ENCODE peak calls at places on chromosomes 13 and 19, in six cellular contexts. One of them, this sample, is unnamed.

GRCh38 chr19:28386080-28386869 is 826.7 kb downstream of the UQCRFS1 start:
- DNase-seq in mesendoderm: no peak
- DNase-seq in IMR-90: no peak
- DNase-seq in H9: no peak
- DNase-seq in mesenchymal stem cell: no peak
- DNase-seq in H1: no peak
- DNase-seq in this sample: no peak

GRCh38 chr19:44430956-44431355 is 17.3 kb downstream of the ZNF229 start:
- DNase-seq in mesendoderm: no peak
- DNase-seq in mesenchymal stem cell: no peak
- DNase-seq in IMR-90: peak; percentile 41
- DNase-seq in H9: no peak
- DNase-seq in H1: no peak
- DNase-seq in this sample: no peak

GRCh38 chr19:7230826-7231225 is 63.4 kb downstream of the INSR start:
- DNase-seq in mesenchymal stem cell: no peak
- DNase-seq in IMR-90: no peak
- DNase-seq in mesendoderm: no peak
- DNase-seq in H9: no peak
- DNase-seq in H1: no peak
- DNase-seq in this sample: no peak

GRCh38 chr13:111614613-111615012 is 294.2 kb downstream of the TEX29 start:
- DNase-seq in H1: no peak
- DNase-seq in IMR-90: no peak
- DNase-seq in mesendoderm: no peak
- DNase-seq in H9: no peak
- DNase-seq in mesenchymal stem cell: no peak
- DNase-seq in this sample: no peak

GRCh38 chr19:54029930-54030490 is 33.7 kb downstream of the VSTM1 start:
- DNase-seq in mesendoderm: peak; percentile 94
- DNase-seq in IMR-90: peak; percentile 54
- DNase-seq in H1: peak; percentile 86
- DNase-seq in H9: peak; percentile 90
- DNase-seq in mesenchymal stem cell: peak; percentile 55
- DNase-seq in this sample: peak; percentile 65

GRCh38 chr13:66503890-66504289 is 726.2 kb downstream of the PCDH9 start:
- DNase-seq in mesendoderm: peak; percentile 69
- DNase-seq in H1: no peak
- DNase-seq in IMR-90: no peak
- DNase-seq in H9: no peak
- DNase-seq in mesenchymal stem cell: no peak
- DNase-seq in this sample: peak; percentile 4

GRCh38 chr13:43787998-43788397 is 1.2 kb upstream of the ENOX1 start:
- DNase-seq in IMR-90: peak; percentile 52
- DNase-seq in mesenchymal stem cell: peak; percentile 78
- DNase-seq in H1: no peak
- DNase-seq in H9: no peak
- DNase-seq in mesendoderm: peak; percentile 72
- DNase-seq in this sample: peak; percentile 38

GRCh38 chr19:49823472-49823871 is 5.4 kb downstream of the MED25 start:
- DNase-seq in mesenchymal stem cell: no peak
- DNase-seq in mesendoderm: no peak
- DNase-seq in IMR-90: no peak
- DNase-seq in H9: no peak
- DNase-seq in H1: no peak
- DNase-seq in this sample: no peak

GRCh38 chr13:27170521-27171243 is 929 bp downstream of the USP12 start:
- DNase-seq in mesenchymal stem cell: no peak
- DNase-seq in IMR-90: no peak
- DNase-seq in H1: peak; percentile 83
- DNase-seq in mesendoderm: peak; percentile 75
- DNase-seq in H9: peak; percentile 69
- DNase-seq in this sample: peak; percentile 54

GRCh38 chr19:30131246-30131645 is 189.2 kb downstream of the URI1 start:
- DNase-seq in H1: no peak
- DNase-seq in H9: no peak
- DNase-seq in mesenchymal stem cell: no peak
- DNase-seq in IMR-90: no peak
- DNase-seq in mesendoderm: no peak
- DNase-seq in this sample: no peak

GRCh38 chr13:49904729-49905456 is 31.2 kb downstream of the SPRYD7 start:
- DNase-seq in IMR-90: no peak
- DNase-seq in mesenchymal stem cell: no peak
- DNase-seq in mesendoderm: no peak
- DNase-seq in H9: no peak
- DNase-seq in H1: no peak
- DNase-seq in this sample: no peak

GRCh38 chr13:33258437-33259193 is 26.9 kb downstream of the STARD13 start:
- DNase-seq in IMR-90: peak; percentile 63
- DNase-seq in mesendoderm: no peak
- DNase-seq in H1: no peak
- DNase-seq in mesenchymal stem cell: peak; percentile 78
- DNase-seq in H9: no peak
- DNase-seq in this sample: no peak

GRCh38 chr13:58619396-58620113 is 988.0 kb downstream of the PCDH17 start:
- DNase-seq in mesendoderm: peak; percentile 91
- DNase-seq in H1: no peak
- DNase-seq in H9: no peak
- DNase-seq in IMR-90: no peak
- DNase-seq in mesenchymal stem cell: peak; percentile 46
- DNase-seq in this sample: no peak

GRCh38 chr13:23421596-23421995 is 11.9 kb downstream of the SACS start:
- DNase-seq in H9: no peak
- DNase-seq in IMR-90: no peak
- DNase-seq in mesendoderm: no peak
- DNase-seq in mesenchymal stem cell: no peak
- DNase-seq in H1: peak; percentile 28
- DNase-seq in this sample: no peak

GRCh38 chr19:48618916-48619691 is at the start of the genes RPL18 and SPHK2:
- DNase-seq in mesenchymal stem cell: peak; percentile 100
- DNase-seq in mesendoderm: peak; percentile 100
- DNase-seq in IMR-90: peak; percentile 100
- DNase-seq in H9: peak; percentile 99
- DNase-seq in H1: peak; percentile 97
- DNase-seq in this sample: peak; percentile 99

GRCh38 chr19:18278521-18279265 is 2.7 kb downstream of the JUND start:
- DNase-seq in mesendoderm: peak; percentile 68
- DNase-seq in mesenchymal stem cell: peak; percentile 82
- DNase-seq in IMR-90: no peak
- DNase-seq in H1: no peak
- DNase-seq in H9: no peak
- DNase-seq in this sample: no peak

GRCh38 chr13:38417727-38418126 is 68.1 kb downstream of the UFM1 start:
- DNase-seq in H9: peak; percentile 31
- DNase-seq in mesendoderm: peak; percentile 55
- DNase-seq in mesenchymal stem cell: no peak
- DNase-seq in IMR-90: peak; percentile 1
- DNase-seq in H1: peak; percentile 47
- DNase-seq in this sample: no peak

GRCh38 chr13:36918246-36919060 is 1.6 kb downstream of the SMAD9 start:
- DNase-seq in H9: no peak
- DNase-seq in mesendoderm: peak; percentile 30
- DNase-seq in IMR-90: peak; percentile 36
- DNase-seq in H1: no peak
- DNase-seq in mesenchymal stem cell: peak; percentile 54
- DNase-seq in this sample: no peak

GRCh38 chr19:44582581-44583265 is 30.6 kb upstream of the IGSF23 start:
- DNase-seq in H1: peak; percentile 91
- DNase-seq in IMR-90: no peak
- DNase-seq in H9: peak; percentile 79
- DNase-seq in mesendoderm: peak; percentile 73
- DNase-seq in mesenchymal stem cell: no peak
- DNase-seq in this sample: no peak

GRCh38 chr19:13684021-13684420 is 80.3 kb upstream of the MRI1 start:
- DNase-seq in H1: no peak
- DNase-seq in mesenchymal stem cell: no peak
- DNase-seq in mesendoderm: no peak
- DNase-seq in H9: no peak
- DNase-seq in IMR-90: no peak
- DNase-seq in this sample: no peak

GRCh38 chr13:44299142-44299541 is 74.5 kb upstream of the SERP2 start:
- DNase-seq in IMR-90: peak; percentile 48
- DNase-seq in H1: no peak
- DNase-seq in mesenchymal stem cell: no peak
- DNase-seq in H9: no peak
- DNase-seq in mesendoderm: no peak
- DNase-seq in this sample: no peak

DNA sequence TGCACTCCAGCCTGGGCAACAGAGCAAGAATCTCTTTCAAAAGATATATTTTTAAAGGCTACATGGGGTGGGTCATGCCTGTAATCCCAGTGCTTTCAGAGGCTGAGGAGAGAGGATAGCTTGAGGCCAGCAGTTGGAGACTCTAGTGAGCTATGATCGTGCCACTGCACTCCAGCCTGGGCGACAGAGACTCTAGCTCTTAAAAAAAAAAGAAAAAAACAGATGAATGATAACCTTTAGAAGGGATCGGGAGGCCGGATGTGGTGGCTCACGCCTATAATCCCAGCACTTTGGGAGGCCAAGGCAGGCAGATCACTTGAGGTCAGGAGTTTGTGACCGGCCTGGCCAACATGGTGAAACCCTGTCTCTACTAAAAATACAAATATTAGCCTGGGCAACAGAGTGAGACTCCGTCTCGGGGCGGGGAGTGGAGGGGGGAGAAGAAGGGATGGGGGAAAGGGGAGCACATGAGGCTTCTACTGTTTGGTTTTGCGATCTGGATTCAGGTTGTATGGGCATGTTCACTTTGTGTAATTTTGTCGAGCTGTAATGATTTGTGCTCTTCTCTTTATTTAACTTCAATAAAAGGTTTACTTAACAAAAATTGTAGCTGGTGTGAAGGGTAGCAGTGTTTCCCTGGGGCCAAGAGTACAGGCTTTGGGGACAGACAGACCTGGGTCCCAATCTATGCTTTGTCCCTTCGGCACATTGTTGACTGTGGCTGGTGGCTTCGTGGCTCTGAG is 1.1 kb upstream of the PSMC4 start:
- DNase-seq in mesendoderm: no peak
- DNase-seq in H1: no peak
- DNase-seq in H9: no peak
- DNase-seq in mesenchymal stem cell: no peak
- DNase-seq in IMR-90: no peak
- DNase-seq in this sample: no peak
- H2AK5ac ChIP-seq in mesendoderm: peak overlapping the region; percentile 18
- H2AK5ac ChIP-seq in H1: peak overlapping the region; percentile 85
- H2AK5ac ChIP-seq in H9: no peak overlapping the region
- H2AK5ac ChIP-seq in mesenchymal stem cell: no peak overlapping the region
- H2AK5ac ChIP-seq in IMR-90: peak overlapping the region; percentile 22
- H2AK5ac ChIP-seq in this sample: no peak overlapping the region

DNA sequence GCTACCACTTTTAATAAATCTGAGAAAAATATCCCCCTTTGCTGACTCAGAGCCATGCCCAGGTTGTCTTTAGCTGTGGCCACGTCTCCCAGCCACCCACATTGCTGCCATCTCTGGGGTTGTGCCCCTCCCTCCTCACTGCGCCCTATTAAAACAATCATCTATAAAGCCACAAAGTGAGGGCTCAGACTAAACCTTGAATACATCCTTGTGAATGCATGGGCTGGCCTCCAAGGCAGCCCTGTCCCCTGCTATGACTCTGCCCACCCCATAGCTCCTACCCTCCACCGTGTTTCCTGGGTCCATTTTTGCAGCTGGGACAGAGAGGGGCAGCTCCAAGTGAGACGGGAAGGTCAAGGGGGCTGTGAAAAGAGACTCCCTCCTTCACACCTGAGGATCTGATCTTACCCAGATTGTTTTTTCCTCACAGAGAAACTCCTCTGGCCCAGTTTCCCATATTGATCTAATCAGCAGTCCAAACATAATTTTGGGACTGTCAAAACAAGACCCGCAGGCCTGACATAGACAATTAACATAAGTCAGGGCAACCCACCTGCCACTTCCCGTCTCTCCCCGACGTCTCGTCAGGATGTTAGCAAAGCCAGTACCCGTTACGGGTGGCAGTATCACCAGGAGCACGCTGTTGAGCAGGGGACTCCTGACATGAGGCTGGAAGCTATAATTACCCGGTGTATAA is 199.0 kb downstream of the KATNAL1 start:
- DNase-seq in mesenchymal stem cell: no peak
- DNase-seq in IMR-90: no peak
- DNase-seq in mesendoderm: no peak
- DNase-seq in H1: no peak
- DNase-seq in H9: no peak
- DNase-seq in this sample: no peak
- H2AK5ac ChIP-seq in mesenchymal stem cell: no peak overlapping the region
- H2AK5ac ChIP-seq in IMR-90: peak overlapping the region; percentile 44
- H2AK5ac ChIP-seq in mesendoderm: no peak overlapping the region
- H2AK5ac ChIP-seq in H1: no peak overlapping the region
- H2AK5ac ChIP-seq in H9: no peak overlapping the region
- H2AK5ac ChIP-seq in this sample: no peak overlapping the region

DNA sequence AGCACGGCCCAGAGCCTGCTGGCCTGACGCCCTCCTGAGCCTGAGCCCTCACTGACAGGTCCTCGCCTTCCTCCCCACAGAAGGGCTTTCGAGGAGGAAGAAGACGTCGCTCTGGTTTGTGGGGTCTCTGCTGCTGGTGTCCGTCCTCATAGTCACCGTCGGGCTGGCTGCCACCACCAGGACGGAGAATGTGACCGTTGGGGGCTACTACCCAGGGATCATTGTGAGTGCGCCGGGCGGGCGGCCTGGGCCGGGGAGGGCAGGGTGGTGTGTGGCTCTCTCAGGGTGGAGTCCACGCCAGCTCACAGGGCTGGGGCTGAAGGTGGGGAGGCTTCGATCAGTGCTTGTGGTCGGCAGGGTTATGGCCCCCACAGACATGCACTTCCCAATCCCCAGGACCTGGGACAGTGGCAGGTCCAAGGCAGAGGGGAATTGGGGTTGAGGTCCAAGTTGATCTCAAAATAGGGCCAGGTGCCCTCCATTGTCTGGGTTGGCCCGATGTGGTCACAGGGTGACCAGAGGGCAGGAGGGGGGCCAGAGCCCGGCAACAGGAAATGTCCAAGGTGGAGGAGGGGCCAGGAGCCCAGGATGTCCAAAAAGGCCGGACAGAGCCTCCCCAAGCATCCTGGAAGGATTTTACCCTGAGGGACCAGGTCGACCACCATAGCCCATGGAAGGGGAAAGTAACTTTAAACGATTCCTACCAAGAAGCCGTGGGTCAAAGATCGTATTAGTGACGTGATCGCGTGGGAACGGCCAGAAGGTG is 7.2 kb downstream of the TMEM255B start:
- DNase-seq in mesenchymal stem cell: no peak
- DNase-seq in H1: no peak
- DNase-seq in IMR-90: no peak
- DNase-seq in H9: no peak
- DNase-seq in mesendoderm: no peak
- DNase-seq in this sample: no peak
- H2AK5ac ChIP-seq in mesenchymal stem cell: no peak overlapping the region
- H2AK5ac ChIP-seq in H1: no peak overlapping the region
- H2AK5ac ChIP-seq in IMR-90: no peak overlapping the region
- H2AK5ac ChIP-seq in H9: no peak overlapping the region
- H2AK5ac ChIP-seq in mesendoderm: no peak overlapping the region
- H2AK5ac ChIP-seq in this sample: peak overlapping the region; percentile 48

DNA sequence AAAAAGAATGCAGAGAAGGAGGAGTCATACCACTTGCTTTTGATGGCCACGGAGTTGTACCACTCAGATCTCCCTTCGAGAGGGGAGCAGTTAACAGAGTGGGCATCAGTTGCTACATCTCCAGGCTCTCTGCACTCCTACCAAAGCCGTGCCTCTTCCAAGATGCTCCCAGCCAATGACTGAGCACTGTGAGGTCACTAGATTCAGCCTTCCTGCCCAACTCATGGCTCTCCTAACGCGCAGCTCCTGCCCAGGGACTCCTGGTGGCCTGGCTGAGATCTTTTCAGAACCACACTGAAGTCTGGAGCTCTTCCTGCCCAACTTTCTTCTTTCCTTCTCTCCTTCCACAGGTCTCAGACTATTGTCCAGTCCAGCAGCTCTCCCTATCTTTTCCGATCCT is 66.7 kb downstream of the LHFPL6 start:
- DNase-seq in mesendoderm: no peak
- DNase-seq in H1: no peak
- DNase-seq in mesenchymal stem cell: peak; percentile 18
- DNase-seq in IMR-90: no peak
- DNase-seq in H9: no peak
- DNase-seq in this sample: no peak
- H2AK5ac ChIP-seq in mesendoderm: no peak overlapping the region
- H2AK5ac ChIP-seq in H1: no peak overlapping the region
- H2AK5ac ChIP-seq in mesenchymal stem cell: no peak overlapping the region
- H2AK5ac ChIP-seq in IMR-90: peak overlapping the region; percentile 2
- H2AK5ac ChIP-seq in H9: no peak overlapping the region
- H2AK5ac ChIP-seq in this sample: no peak overlapping the region

This sample was measured in neuronal stem cell.